ENCODE peak calls at places on chromosomes 11 and 22, in seven cellular contexts. O, A, D, Q, P, L and N are unnamed samples.

GRCh38 chr22:44326549-44326881 is 13.8 kb upstream of the SHISAL1 start:
- DNase-seq in O (no peak), P (no peak), L (no peak), Q (no peak), A (no peak), D (no peak), N (no peak)

GRCh38 chr11:65867284-65868071 is 5.1 kb downstream of the EFEMP2 start:
- DNase-seq in A (no peak), Q (no peak), P (no peak), D (no peak), O (no peak), L (no peak), N (peak; percentile 78)

GRCh38 chr11:67287355-67288197 is 1.5 kb upstream of the ANKRD13D start:
- DNase-seq in O (no peak), A (no peak), P (no peak), D (no peak), Q (no peak), L (no peak), N (peak; percentile 50)

GRCh38 chr11:111574373-111575230 is 27.6 kb upstream of the SIK2 start:
- DNase-seq in Q (no peak), D (no peak), P (no peak), L (no peak), O (no peak), A (no peak), N (peak; percentile 89)

GRCh38 chr11:66566221-66566620 is 2.2 kb downstream of the CTSF start:
- DNase-seq in P (no peak), L (no peak), D (no peak), A (no peak), Q (no peak), O (no peak), N (no peak)

GRCh38 chr11:68471360-68472340 is 11.1 kb downstream of the PPP6R3 start:
- DNase-seq in P (peak; percentile 62), O (peak; percentile 63), A (no peak), Q (peak; percentile 95), L (no peak), D (peak; percentile 41), N (no peak)

GRCh38 chr11:76380161-76380976 is 563 bp downstream of the THAP12 start:
- DNase-seq in A (no peak), Q (peak; percentile 36), O (peak; percentile 21), D (peak; percentile 31), L (no peak), P (peak; percentile 60), N (peak; percentile 69)

GRCh38 chr22:38243007-38243775 is 29.6 kb downstream of the TMEM184B start:
- DNase-seq in O (no peak), A (peak; percentile 73), D (no peak), P (no peak), L (no peak), Q (no peak), N (no peak)

GRCh38 chr11:61131186-61131585 is 28.9 kb downstream of the CD5 start:
- DNase-seq in D (no peak), O (no peak), A (no peak), Q (no peak), L (no peak), P (no peak), N (no peak)

GRCh38 chr11:76670475-76671235 is at the start of gene LRRC32:
- DNase-seq in P (peak; percentile 69), Q (no peak), L (peak; percentile 64), D (peak; percentile 16), O (no peak), A (no peak), N (peak; percentile 73)

GRCh38 chr11:110251837-110252236 is 44.6 kb downstream of the RDX start:
- DNase-seq in P (no peak), L (peak; percentile 73), D (no peak), A (peak; percentile 37), O (peak; percentile 97), Q (no peak), N (no peak)

GRCh38 chr11:34905666-34906065 is 10.5 kb downstream of the APIP start:
- DNase-seq in D (no peak), O (no peak), L (no peak), A (no peak), P (no peak), Q (no peak), N (no peak)

GRCh38 chr22:19523240-19524169 is 705 bp downstream of the CLDN5 start:
- DNase-seq in Q (no peak), O (no peak), P (peak; percentile 45), L (peak; percentile 42), A (no peak), D (no peak), N (no peak)

GRCh38 chr22:35524966-35525686 is 15.5 kb upstream of the RASD2 start:
- DNase-seq in L (no peak), O (no peak), P (no peak), Q (no peak), A (no peak), D (no peak), N (no peak)

GRCh38 chr11:36436084-36436483 is 74.0 kb downstream of the TRAF6 start:
- DNase-seq in D (no peak), L (no peak), A (no peak), P (no peak), O (no peak), Q (no peak), N (no peak)

GRCh38 chr22:23364389-23364788 is 184.1 kb downstream of the BCR start:
- DNase-seq in Q (no peak), O (no peak), A (no peak), L (no peak), D (no peak), P (no peak), N (no peak)

GRCh38 chr11:30147293-30147692 is 83.5 kb upstream of the FSHB start:
- DNase-seq in A (no peak), Q (no peak), L (no peak), D (no peak), O (no peak), P (no peak), N (no peak)

GRCh38 chr11:66345316-66345649 is 379 bp upstream of the BRMS1 start:
- DNase-seq in L (no peak), P (no peak), Q (no peak), A (no peak), D (no peak), O (no peak), N (no peak)

GRCh38 chr11:102010776-102011500 is 36.3 kb upstream of the CFAP300 start:
- DNase-seq in P (no peak), Q (no peak), D (no peak), L (no peak), O (peak; percentile 91), A (peak; percentile 79), N (no peak)

GRCh38 chr22:41382098-41382578 is 396 bp downstream of the TEF start:
- DNase-seq in O (no peak), D (peak; percentile 54), A (no peak), L (peak; percentile 85), Q (peak; percentile 13), P (peak; percentile 89), N (peak; percentile 75)

GRCh38 chr11:128039140-128040021 is 548.0 kb downstream of the ETS1 start:
- DNase-seq in Q (peak; percentile 28), P (no peak), D (peak; percentile 72), A (peak; percentile 77), L (no peak), O (peak; percentile 94), N (no peak)

GRCh38 chr22:37453696-37454095 is 26.4 kb upstream of the ELFN2 start:
- DNase-seq in Q (no peak), O (no peak), L (no peak), D (no peak), P (no peak), A (no peak), N (no peak)

GRCh38 chr11:126355926-126356897 is 726 bp downstream of the ST3GAL4 start:
- DNase-seq in D (peak; percentile 1), P (peak; percentile 47), A (no peak), Q (peak; percentile 53), O (peak; percentile 68), L (peak; percentile 63), N (no peak)

GRCh38 chr11:85718126-85718943 is 32.3 kb upstream of the CCDC89 start:
- DNase-seq in L (no peak), P (no peak), O (no peak), D (no peak), Q (no peak), A (no peak), N (no peak)

GRCh38 chr22:21095773-21096107 is 50.0 kb downstream of the LRRC74B start:
- DNase-seq in P (no peak), Q (no peak), A (no peak), L (no peak), O (no peak), D (no peak), N (no peak)

GRCh38 chr11:118012083-118012669 is 26.0 kb downstream of the IL10RA start:
- DNase-seq in D (no peak), P (no peak), A (no peak), O (peak; percentile 49), L (no peak), Q (peak; percentile 92), N (peak; percentile 65)

GRCh38 chr11:83280256-83280655 is 5.9 kb downstream of the CCDC90B start:
- DNase-seq in A (no peak), P (no peak), L (no peak), D (no peak), Q (no peak), O (no peak), N (no peak)

GRCh38 chr11:26467506-26467905 is 104.6 kb downstream of the MUC15 start:
- DNase-seq in A (no peak), D (no peak), L (no peak), Q (no peak), O (no peak), P (no peak), N (no peak)

GRCh38 chr11:94638278-94638901 is 71.2 kb downstream of the PIWIL4 start:
- DNase-seq in Q (no peak), P (no peak), O (no peak), A (no peak), L (no peak), D (no peak), N (no peak)

GRCh38 chr11:119727523-119728081 is 1.4 kb downstream of the NECTIN1 start:
- DNase-seq in L (peak; percentile 60), O (peak; percentile 32), D (peak; percentile 36), Q (no peak), P (peak; percentile 79), A (no peak), N (no peak)

GRCh38 chr11:7927635-7928034 is 3.4 kb downstream of the OR10A6 start:
- DNase-seq in D (no peak), A (no peak), P (no peak), L (no peak), O (peak; percentile 17), Q (no peak), N (no peak)

GRCh38 chr11:21636561-21636960 is 556.3 kb upstream of the ANO5 start:
- DNase-seq in A (no peak), D (no peak), Q (no peak), O (no peak), L (no peak), P (no peak), N (no peak)

GRCh38 chr22:31945478-31945815 is 1.1 kb downstream of the YWHAH start:
- DNase-seq in O (no peak), L (no peak), D (no peak), Q (peak; percentile 20), A (no peak), P (peak; percentile 42), N (peak; percentile 54)

GRCh38 chr11:12485328-12485727 is 108.0 kb downstream of the PARVA start:
- DNase-seq in L (no peak), Q (no peak), P (no peak), D (no peak), A (no peak), O (peak; percentile 16), N (no peak)